ENCODE peak calls at places on chromosomes 12 and 14, in five cellular contexts. U is stomach, P is psoas muscle, W is RWPE2, O is fibroblast of lung. J is an unnamed sample.

GRCh38 chr12:79559591-79559990 is 131.2 kb downstream of the PAWR start:
- DNase-seq in U (no peak), P (no peak), W (no peak), O (no peak), J (no peak)

GRCh38 chr14:84579292-84579691 is 950.7 kb upstream of the FLRT2 start:
- DNase-seq in U (no peak), P (no peak), W (no peak), O (no peak), J (no peak)

GRCh38 chr14:105540811-105541210 is 14.4 kb downstream of the TMEM121 start:
- DNase-seq in U (no peak), P (peak; percentile 23), W (peak; percentile 35), O (no peak), J (no peak)

GRCh38 chr14:76774471-76775158 is 13.3 kb downstream of the VASH1 start:
- DNase-seq in U (no peak), P (no peak), W (peak; percentile 23), O (no peak), J (no peak)

GRCh38 chr12:58310368-58310767 is 369.0 kb downstream of the ATP23 start:
- DNase-seq in U (no peak), P (no peak), W (no peak), O (peak; percentile 80), J (no peak)

GRCh38 chr12:71981149-71981548 is 42.5 kb downstream of the TPH2 start:
- DNase-seq in U (no peak), P (no peak), W (no peak), O (peak; percentile 3), J (no peak)

GRCh38 chr14:51828017-51828797 is 32.2 kb upstream of the GNG2 start:
- DNase-seq in U (peak; percentile 34), P (no peak), W (peak; percentile 79), O (peak; percentile 72), J (no peak)

GRCh38 chr12:109645194-109645593 is 68.4 kb upstream of the FAM222A start:
- DNase-seq in U (no peak), P (no peak), W (no peak), O (no peak), J (no peak)

GRCh38 chr14:56210570-56210969 is 92.4 kb downstream of the PELI2 start:
- DNase-seq in U (no peak), P (no peak), W (no peak), O (peak; percentile 51), J (no peak)

GRCh38 chr12:113762155-113762848 is 203.8 kb downstream of the RBM19 start:
- DNase-seq in U (no peak), P (no peak), W (no peak), O (no peak), J (peak; percentile 42)
- TF ChIP-seq CTCF in U (no peak), P (no peak), W (no peak), O (no peak), J (no peak)

GRCh38 chr14:102209224-102209966 is 69.7 kb downstream of the WDR20 start:
- DNase-seq in U (no peak), P (peak; percentile 79), W (no peak), O (no peak), J (no peak)
- TF ChIP-seq CTCF in U (no peak), P (peak; percentile 52), W (peak; percentile 28), O (peak; percentile 40), J (peak; percentile 50)

GRCh38 chr12:121626087-121626852 is at the start of gene ORAI1:
- DNase-seq in U (peak; percentile 99), P (peak; percentile 98), W (peak; percentile 92), O (peak; percentile 92), J (peak; percentile 96)
- TF ChIP-seq CTCF in U (no peak), P (peak; percentile 25), W (peak; percentile 41), O (no peak), J (peak; percentile 39)

GRCh38 chr14:24212924-24213865 is at the start of gene CHMP4A:
- DNase-seq in U (peak; percentile 94), P (peak; percentile 99), W (peak; percentile 100), O (peak; percentile 99), J (peak; percentile 89)
- TF ChIP-seq CTCF in U (no peak), P (no peak), W (no peak), O (peak; percentile 33), J (no peak)

GRCh38 chr14:43697003-43697402 is 810.1 kb downstream of the FSCB start:
- DNase-seq in U (no peak), P (no peak), W (no peak), O (no peak), J (no peak)
- TF ChIP-seq CTCF in U (no peak), P (no peak), W (peak; percentile 14), O (no peak), J (peak; percentile 30)

DNA sequence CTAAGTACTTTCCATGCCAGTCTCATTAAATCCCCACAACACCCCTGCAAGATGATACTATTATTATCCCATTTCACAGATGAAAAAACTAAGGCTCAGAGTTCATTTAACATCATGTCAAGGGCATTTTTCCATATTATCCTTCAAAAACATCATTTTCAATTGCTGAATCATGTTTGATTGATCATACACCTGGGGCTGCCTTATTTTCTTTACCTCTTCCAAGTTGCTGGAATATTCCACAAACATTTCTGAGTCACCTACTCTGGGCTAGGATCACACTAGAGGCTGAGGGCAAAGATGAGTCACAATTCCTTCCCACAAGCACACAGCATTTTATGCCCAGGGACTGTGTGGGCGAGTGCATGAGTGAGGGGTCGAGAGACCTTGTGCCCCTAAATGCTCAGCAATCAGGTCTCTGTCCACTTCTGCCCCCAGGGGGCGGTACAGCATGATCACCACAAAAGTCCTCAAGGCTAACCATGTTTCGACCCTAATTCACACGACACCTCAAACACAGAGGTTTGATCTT is 14.1 kb upstream of the TMEM119 start:
- DNase-seq in U (no peak), P (no peak), W (no peak), O (peak; percentile 97), J (peak; percentile 55)
- TF ChIP-seq CTCF in U (no peak), P (no peak), W (peak; percentile 29), O (peak; percentile 53), J (peak; percentile 55)

DNA sequence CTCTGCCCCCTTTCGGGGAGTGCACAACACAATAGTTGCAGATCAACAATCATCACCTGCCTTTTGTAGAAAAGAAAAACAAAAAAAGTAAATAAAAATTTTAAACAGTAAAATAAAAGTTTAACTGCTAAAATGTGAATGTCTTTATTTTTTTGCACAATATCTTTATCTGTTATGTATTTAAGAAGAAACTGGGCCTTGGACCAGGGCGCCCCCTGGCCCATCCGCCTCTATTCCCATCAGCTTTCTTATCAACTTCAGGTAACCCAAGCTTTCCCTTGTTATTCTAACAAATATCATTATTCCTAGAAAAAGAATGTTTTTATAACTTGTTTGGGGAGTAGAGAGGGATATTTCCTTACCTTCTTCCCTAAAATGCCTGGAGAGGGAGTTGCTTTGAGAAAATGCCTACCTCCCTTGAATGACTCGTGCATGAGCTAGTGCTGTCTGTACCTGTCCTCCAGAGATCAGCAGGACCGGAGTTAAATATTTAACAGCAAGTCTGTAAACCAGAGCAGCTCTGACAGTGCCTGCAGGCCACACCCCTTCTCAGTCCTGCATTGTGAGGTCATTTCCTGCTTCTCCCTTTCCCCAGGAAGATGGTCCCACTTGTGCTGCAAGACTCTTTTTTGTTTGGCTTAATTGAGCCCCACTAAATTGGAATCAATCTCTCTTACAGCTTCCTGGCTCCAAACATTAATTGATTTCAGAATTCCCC is 192.8 kb upstream of the RGS6 start:
- DNase-seq in U (no peak), P (no peak), W (no peak), O (peak; percentile 41), J (no peak)
- TF ChIP-seq CTCF in U (no peak), P (no peak), W (peak; percentile 22), O (peak; percentile 8), J (no peak)

GRCh38 chr12:12999276-12999958 is 648 bp downstream of the HEBP1 start:
- DNase-seq in U (no peak), P (no peak), W (no peak), O (peak; percentile 23), J (no peak)
- TF ChIP-seq CTCF in U (no peak), P (no peak), W (no peak), O (peak; percentile 15), J (peak; percentile 26)

GRCh38 chr12:4865246-4865645 is 44.5 kb upstream of the KCNA1 start:
- DNase-seq in U (no peak), P (no peak), W (no peak), O (no peak), J (no peak)
- TF ChIP-seq CTCF in U (no peak), P (no peak), W (no peak), O (no peak), J (no peak)

GRCh38 chr12:15193927-15194326 is 27.3 kb downstream of the RERG start:
- DNase-seq in U (no peak), P (no peak), W (no peak), O (peak; percentile 28), J (no peak)

GRCh38 chr12:15194947-15195346 is 26.3 kb downstream of the RERG start:
- DNase-seq in U (no peak), P (no peak), W (no peak), O (no peak), J (no peak)

GRCh38 chr12:15196221-15196620 is 25.0 kb downstream of the RERG start:
- DNase-seq in U (no peak), P (no peak), W (no peak), O (no peak), J (no peak)

GRCh38 chr12:15199886-15200285 is 21.3 kb downstream of the RERG start:
- DNase-seq in U (no peak), P (no peak), W (no peak), O (no peak), J (no peak)

GRCh38 chr12:15196678-15197267 is 24.4 kb downstream of the RERG start:
- DNase-seq in U (no peak), P (no peak), W (no peak), O (no peak), J (no peak)
- TF ChIP-seq CTCF in U (no peak), P (no peak), W (no peak), O (no peak), J (no peak)